ENCODE peak calls at places on chromosomes 6 and 20, in nine cellular contexts. T, D, F, Q, U, L, J, R and A are unnamed samples.

GRCh38 chr20:51562334-51563140 is 20.0 kb upstream of the NFATC2 start:
- DNase-seq in T (peak; percentile 85), D (peak; percentile 14), F (peak; percentile 26), Q (peak; percentile 25), U (peak; percentile 73), L (peak; percentile 93), J (peak; percentile 83), R (peak; percentile 79), A (peak; percentile 81)

GRCh38 chr6:160221423-160221822 is 37.2 kb downstream of the SLC22A2 start:
- DNase-seq in T (no peak), D (no peak), F (no peak), Q (no peak), U (no peak), L (no peak), J (no peak), R (no peak), A (no peak)

GRCh38 chr6:148513145-148514071 is 170.8 kb downstream of the SASH1 start:
- DNase-seq in T (no peak), D (no peak), F (no peak), Q (no peak), U (no peak), L (no peak), J (no peak), R (peak; percentile 44), A (no peak)

GRCh38 chr6:16049178-16049577 is 79.7 kb upstream of the MYLIP start:
- DNase-seq in T (no peak), D (no peak), F (no peak), Q (no peak), U (no peak), L (peak; percentile 2), J (no peak), R (no peak), A (no peak)

GRCh38 chr20:49063279-49063678 is 17.2 kb downstream of the CSE1L start:
- DNase-seq in T (no peak), D (no peak), F (no peak), Q (no peak), U (no peak), L (no peak), J (no peak), R (no peak), A (no peak)

GRCh38 chr6:56475736-56476457 is 166.8 kb downstream of the DST start:
- DNase-seq in T (peak; percentile 29), D (no peak), F (no peak), Q (no peak), U (peak; percentile 53), L (peak; percentile 50), J (no peak), R (no peak), A (peak; percentile 20)

GRCh38 chr20:60116128-60116909 is 158.1 kb downstream of the CDH26 start:
- DNase-seq in T (no peak), D (no peak), F (no peak), Q (no peak), U (no peak), L (no peak), J (no peak), R (no peak), A (no peak)

GRCh38 chr20:63627700-63628245 is 872 bp upstream of the GMEB2 start:
- DNase-seq in T (no peak), D (peak; percentile 35), F (no peak), Q (no peak), U (no peak), L (no peak), J (no peak), R (no peak), A (no peak)

GRCh38 chr20:58453391-58453790 is 61.8 kb downstream of the APCDD1L start:
- DNase-seq in T (peak; percentile 74), D (no peak), F (no peak), Q (no peak), U (peak; percentile 60), L (no peak), J (no peak), R (no peak), A (no peak)

GRCh38 chr6:155158044-155158843 is 105.6 kb upstream of the CLDN20 start:
- DNase-seq in T (no peak), D (no peak), F (no peak), Q (no peak), U (no peak), L (no peak), J (no peak), R (no peak), A (no peak)

GRCh38 chr20:15528386-15529111 is 1044.7 kb downstream of the KIF16B start:
- DNase-seq in T (peak; percentile 11), D (no peak), F (no peak), Q (no peak), U (no peak), L (peak; percentile 67), J (no peak), R (no peak), A (no peak)

DNA sequence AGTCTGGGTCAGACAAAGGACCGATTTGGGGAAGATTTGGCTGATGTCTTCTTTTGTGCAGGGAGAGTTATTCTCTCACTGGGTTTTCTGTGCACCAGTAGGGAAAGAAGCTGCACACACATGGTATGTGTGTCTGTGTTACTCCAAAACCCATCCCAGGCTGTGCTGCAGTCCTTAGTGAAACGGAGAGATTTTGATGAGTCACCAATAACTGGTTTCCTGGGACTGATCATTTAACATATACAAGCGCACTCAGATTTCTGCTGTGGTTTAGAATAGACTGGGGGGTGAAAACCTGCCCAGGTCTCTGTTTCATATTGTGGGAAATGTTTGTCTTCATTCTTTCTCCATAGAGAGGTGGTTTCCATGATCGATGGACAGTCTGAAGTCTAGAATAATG is 1049.8 kb downstream of the KIF16B start:
- DNase-seq in T (no peak), D (no peak), F (no peak), Q (no peak), U (no peak), L (no peak), J (no peak), R (no peak), A (no peak)
- H3K27ac ChIP-seq in T (no peak overlapping the region), D (no peak overlapping the region), F (no peak overlapping the region), Q (no peak overlapping the region), U (no peak overlapping the region), L (no peak overlapping the region), J (no peak overlapping the region), R (no peak overlapping the region), A (no peak overlapping the region)

GRCh38 chr6:116430860-116431259 is 30.3 kb upstream of the CALHM6 start:
- DNase-seq in T (no peak), D (no peak), F (no peak), Q (no peak), U (no peak), L (no peak), J (no peak), R (no peak), A (no peak)
- H3K4me3 ChIP-seq in T (no peak overlapping the region), D (no peak overlapping the region), F (no peak overlapping the region), Q (no peak overlapping the region), U (no peak overlapping the region), L (no peak overlapping the region), J (no peak overlapping the region), R (no peak overlapping the region), A (no peak overlapping the region)

DNA sequence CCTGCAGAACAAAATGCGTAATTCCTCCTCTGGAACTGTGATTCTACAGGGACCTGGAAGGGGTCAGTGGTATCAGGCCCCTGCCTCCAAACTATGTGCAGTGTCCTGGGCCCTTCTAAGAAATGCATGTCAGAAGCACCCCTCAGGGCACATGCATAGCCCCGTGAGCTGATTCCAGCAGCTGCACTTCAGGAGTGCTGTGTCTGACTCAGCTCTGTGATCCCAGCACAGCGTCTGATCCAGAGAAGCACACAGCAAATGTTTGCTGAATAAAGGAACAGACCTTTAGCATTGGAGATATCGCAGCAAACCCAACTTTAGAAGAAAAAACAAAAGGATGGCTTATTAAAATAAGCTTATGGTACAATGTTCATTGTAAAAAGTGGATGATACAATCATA is 15.8 kb upstream of the MAFB start:
- DNase-seq in T (no peak), D (no peak), F (no peak), Q (no peak), U (no peak), L (no peak), J (no peak), R (no peak), A (no peak)
- TF ChIP-seq CTCF in T (no peak), D (no peak), F (no peak), Q (no peak), U (no peak), L (no peak), J (no peak), R (no peak), A (no peak)

GRCh38 chr20:47789081-47789998 is 4.1 kb upstream of the SULF2 start:
- DNase-seq in T (no peak), D (no peak), F (no peak), Q (no peak), U (no peak), L (no peak), J (no peak), R (no peak), A (no peak)

GRCh38 chr20:47788741-47789080 is 3.4 kb upstream of the SULF2 start:
- DNase-seq in T (no peak), D (no peak), F (no peak), Q (no peak), U (no peak), L (no peak), J (no peak), R (no peak), A (no peak)

GRCh38 chr20:47791084-47791599 is 5.9 kb upstream of the SULF2 start:
- DNase-seq in T (no peak), D (no peak), F (no peak), Q (no peak), U (no peak), L (no peak), J (no peak), R (no peak), A (no peak)

GRCh38 chr20:47792021-47792618 is 6.8 kb upstream of the SULF2 start:
- DNase-seq in T (peak; percentile 77), D (no peak), F (no peak), Q (no peak), U (peak; percentile 39), L (peak; percentile 88), J (peak; percentile 65), R (peak; percentile 48), A (peak; percentile 64)

GRCh38 chr20:47790032-47790965 is 5.0 kb upstream of the SULF2 start:
- DNase-seq in T (no peak), D (no peak), F (no peak), Q (no peak), U (no peak), L (peak; percentile 19), J (no peak), R (no peak), A (no peak)
- H3K27ac ChIP-seq in T (peak overlapping the region; percentile 79), D (no peak overlapping the region), F (no peak overlapping the region), Q (no peak overlapping the region), U (no peak overlapping the region), L (no peak overlapping the region), J (no peak overlapping the region), R (no peak overlapping the region), A (no peak overlapping the region)